ENCODE peak calls at places on chromosomes 16 and 17, in ten cellular contexts. G, O, X, E, N, R, I, K, Q and Z are unnamed samples. For H3K27me3, the result is how much of the 10 kb centered on the place peaks cover.

GRCh38 chr16:12024429-12024828 is 47.9 kb downstream of the SNX29 start:
- DNase-seq in G (no peak), O (no peak), X (no peak), E (no peak), N (no peak), R (no peak), I (no peak), K (peak), Q (no peak), Z (no peak)

GRCh38 chr17:60790205-60790604 is 112.6 kb downstream of the BCAS3 start:
- DNase-seq in G (no peak), O (no peak), X (no peak), E (no peak), N (no peak), R (no peak), I (no peak), K (no peak), Q (no peak), Z (no peak)

GRCh38 chr16:69918241-69918640 is 32.9 kb upstream of the CLEC18A start:
- DNase-seq in G (no peak), O (no peak), X (no peak), E (no peak), N (no peak), R (no peak), I (no peak), K (no peak), Q (no peak), Z (no peak)

GRCh38 chr17:66301864-66302741 is at the start of gene PRKCA:
- DNase-seq in G (no peak), O (peak), X (peak), E (peak), N (peak), R (peak), I (peak), K (peak), Q (peak), Z (peak)

GRCh38 chr16:424623-425081 is 797 bp upstream of the RAB11FIP3 start:
- DNase-seq in G (no peak), O (no peak), X (peak), E (peak), N (peak), R (peak), I (peak), K (peak), Q (no peak), Z (no peak)

GRCh38 chr16:15946257-15947044 is 3.0 kb upstream of the ABCC1 start:
- DNase-seq in G (no peak), O (no peak), X (no peak), E (peak), N (no peak), R (no peak), I (no peak), K (no peak), Q (no peak), Z (no peak)

GRCh38 chr16:12580809-12581208 is 222.9 kb downstream of the CPPED1 start:
- DNase-seq in G (no peak), O (no peak), X (no peak), E (no peak), N (no peak), R (no peak), I (no peak), K (no peak), Q (no peak), Z (peak)

GRCh38 chr17:72107100-72107499 is 13.7 kb upstream of the SOX9 start:
- DNase-seq in G (no peak), O (no peak), X (no peak), E (no peak), N (no peak), R (peak), I (no peak), K (no peak), Q (peak), Z (no peak)

GRCh38 chr17:63679214-63679613 is 20.7 kb downstream of the LIMD2 start:
- DNase-seq in G (no peak), O (no peak), X (no peak), E (no peak), N (no peak), R (peak), I (no peak), K (no peak), Q (no peak), Z (no peak)

GRCh38 chr17:80953471-80954315 is 37.9 kb upstream of the CHMP6 start:
- DNase-seq in G (no peak), O (no peak), X (no peak), E (no peak), N (no peak), R (no peak), I (peak), K (peak), Q (peak), Z (no peak)

GRCh38 chr16:88497561-88498420 is 44.7 kb downstream of the ZFPM1 start:
- DNase-seq in G (no peak), O (no peak), X (peak), E (peak), N (peak), R (peak), I (no peak), K (no peak), Q (no peak), Z (no peak)

GRCh38 chr17:45792995-45793755 is 9.1 kb downstream of the CRHR1 start:
- DNase-seq in G (no peak), O (no peak), X (no peak), E (no peak), N (no peak), R (no peak), I (no peak), K (no peak), Q (no peak), Z (no peak)

GRCh38 chr17:7854078-7854777 is 638 bp upstream of the TMEM88 start:
- DNase-seq in G (no peak), O (no peak), X (peak), E (no peak), N (no peak), R (peak), I (peak), K (no peak), Q (peak), Z (no peak)

GRCh38 chr16:26642047-26642664 is 424.6 kb upstream of the C16orf82 start:
- DNase-seq in G (no peak), O (no peak), X (no peak), E (no peak), N (no peak), R (no peak), I (no peak), K (no peak), Q (peak), Z (no peak)

GRCh38 chr16:47064775-47065174 is 79.0 kb downstream of the NETO2 start:
- DNase-seq in G (no peak), O (no peak), X (no peak), E (no peak), N (no peak), R (no peak), I (no peak), K (no peak), Q (no peak), Z (no peak)

GRCh38 chr17:70320642-70321345 is 151.5 kb downstream of the KCNJ2 start:
- DNase-seq in G (no peak), O (no peak), X (no peak), E (peak), N (no peak), R (no peak), I (no peak), K (peak), Q (no peak), Z (no peak)

GRCh38 chr16:87192418-87193073 is 124.6 kb downstream of the C16orf95 start:
- DNase-seq in G (no peak), O (no peak), X (no peak), E (no peak), N (no peak), R (no peak), I (no peak), K (no peak), Q (no peak), Z (no peak)

GRCh38 chr17:40377832-40378231 is 13.3 kb upstream of the GJD3 start:
- DNase-seq in G (no peak), O (no peak), X (no peak), E (no peak), N (no peak), R (no peak), I (no peak), K (no peak), Q (no peak), Z (no peak)

GRCh38 chr17:32541640-32542039 is 54.8 kb downstream of the CDK5R1 start:
- DNase-seq in G (no peak), O (no peak), X (no peak), E (no peak), N (no peak), R (peak), I (no peak), K (no peak), Q (no peak), Z (no peak)

GRCh38 chr16:75559002-75559401 is 3.0 kb upstream of the TMEM231 start:
- DNase-seq in G (no peak), O (no peak), X (no peak), E (no peak), N (no peak), R (no peak), I (no peak), K (no peak), Q (no peak), Z (no peak)

GRCh38 chr17:74592087-74592990 is at the start of gene CD300LD:
- DNase-seq in G (no peak), O (no peak), X (no peak), E (no peak), N (no peak), R (no peak), I (no peak), K (no peak), Q (no peak), Z (no peak)

GRCh38 chr16:4690946-4691665 is 2.3 kb upstream of the NUDT16L1 start:
- DNase-seq in G (no peak), O (no peak), X (no peak), E (no peak), N (no peak), R (peak), I (no peak), K (no peak), Q (no peak), Z (no peak)

GRCh38 chr16:11610580-11610979 is 23.9 kb upstream of the LITAF start:
- DNase-seq in G (no peak), O (no peak), X (no peak), E (no peak), N (no peak), R (no peak), I (no peak), K (no peak), Q (no peak), Z (no peak)

GRCh38 chr17:2713881-2714280 is 2.3 kb upstream of the CLUH start:
- DNase-seq in G (no peak), O (no peak), X (no peak), E (no peak), N (no peak), R (no peak), I (no peak), K (no peak), Q (no peak), Z (no peak)

GRCh38 chr17:7716901-7717755 is at the start of gene DNAH2:
- DNase-seq in G (no peak), O (no peak), X (peak), E (peak), N (peak), R (peak), I (peak), K (peak), Q (peak), Z (peak)

GRCh38 chr16:69769404-69769803 is 7.3 kb downstream of the WWP2 start:
- DNase-seq in G (no peak), O (no peak), X (no peak), E (no peak), N (no peak), R (no peak), I (no peak), K (no peak), Q (no peak), Z (no peak)

GRCh38 chr16:4651842-4652241 is 27.2 kb downstream of the MGRN1 start:
- DNase-seq in G (no peak), O (no peak), X (no peak), E (no peak), N (no peak), R (no peak), I (no peak), K (no peak), Q (no peak), Z (no peak)

GRCh38 chr17:20994779-20995149 is 48.0 kb downstream of the USP22 start:
- DNase-seq in G (no peak), O (no peak), X (no peak), E (no peak), N (no peak), R (peak), I (no peak), K (peak), Q (no peak), Z (no peak)

GRCh38 chr17:10327640-10328039 is 45.2 kb downstream of the MYH13 start:
- DNase-seq in G (no peak), O (peak), X (peak), E (peak), N (peak), R (peak), I (peak), K (peak), Q (peak), Z (peak)

GRCh38 chr17:17919169-17920107 is 52.8 kb downstream of the TOM1L2 start:
- DNase-seq in G (no peak), O (peak), X (peak), E (peak), N (peak), R (peak), I (peak), K (peak), Q (peak), Z (peak)

GRCh38 chr17:81196505-81197408 is 26.0 kb downstream of the CEP131 start:
- DNase-seq in G (no peak), O (no peak), X (no peak), E (no peak), N (no peak), R (no peak), I (no peak), K (no peak), Q (no peak), Z (no peak)

GRCh38 chr17:379531-380200 is 27.1 kb upstream of the RPH3AL start:
- DNase-seq in G (no peak), O (no peak), X (no peak), E (peak), N (no peak), R (no peak), I (no peak), K (peak), Q (no peak), Z (no peak)

GRCh38 chr17:15260376-15261062 is 4.6 kb downstream of the PMP22 start:
- DNase-seq in G (no peak), O (peak), X (peak), E (peak), N (peak), R (peak), I (peak), K (peak), Q (peak), Z (peak)

GRCh38 chr17:39769974-39770587 is 32.3 kb downstream of the GRB7 start:
- DNase-seq in G (no peak), O (peak), X (no peak), E (no peak), N (no peak), R (peak), I (no peak), K (no peak), Q (no peak), Z (peak)

GRCh38 chr16:84438971-84439696 is 65.3 kb downstream of the MEAK7 start:
- DNase-seq in G (no peak), O (no peak), X (no peak), E (no peak), N (no peak), R (no peak), I (no peak), K (no peak), Q (peak), Z (no peak)

GRCh38 chr17:1865252-1866037 is 35.6 kb downstream of the RPA1 start:
- DNase-seq in G (no peak), O (peak), X (peak), E (peak), N (peak), R (peak), I (no peak), K (peak), Q (no peak), Z (no peak)

GRCh38 chr16:22670551-22670970 is 143.4 kb upstream of the HS3ST2 start:
- DNase-seq in G (no peak), O (no peak), X (no peak), E (no peak), N (peak), R (peak), I (no peak), K (no peak), Q (peak), Z (peak)

GRCh38 chr17:38632334-38632733 is 26.6 kb upstream of the SRCIN1 start:
- DNase-seq in G (no peak), O (no peak), X (no peak), E (no peak), N (no peak), R (peak), I (no peak), K (no peak), Q (no peak), Z (no peak)

GRCh38 chr16:84864266-84864955 is 44.6 kb downstream of the CRISPLD2 start:
- DNase-seq in G (no peak), O (no peak), X (no peak), E (no peak), N (peak), R (no peak), I (no peak), K (no peak), Q (no peak), Z (no peak)

GRCh38 chr16:67116388-67117311 is 6.9 kb downstream of the PHAF1 start:
- DNase-seq in G (no peak), O (no peak), X (no peak), E (no peak), N (no peak), R (no peak), I (no peak), K (no peak), Q (no peak), Z (no peak)

GRCh38 chr16:67115649-67116048 is 5.9 kb downstream of the PHAF1 start:
- DNase-seq in G (no peak), O (no peak), X (no peak), E (peak), N (no peak), R (no peak), I (no peak), K (no peak), Q (no peak), Z (no peak)

GRCh38 chr16:67114793-67115192 is 5.1 kb downstream of the PHAF1 start:
- DNase-seq in G (no peak), O (no peak), X (no peak), E (peak), N (no peak), R (no peak), I (no peak), K (no peak), Q (no peak), Z (no peak)

GRCh38 chr16:67117716-67118115 is 8.0 kb downstream of the PHAF1 start:
- DNase-seq in G (no peak), O (no peak), X (no peak), E (no peak), N (no peak), R (no peak), I (no peak), K (no peak), Q (no peak), Z (no peak)

DNA sequence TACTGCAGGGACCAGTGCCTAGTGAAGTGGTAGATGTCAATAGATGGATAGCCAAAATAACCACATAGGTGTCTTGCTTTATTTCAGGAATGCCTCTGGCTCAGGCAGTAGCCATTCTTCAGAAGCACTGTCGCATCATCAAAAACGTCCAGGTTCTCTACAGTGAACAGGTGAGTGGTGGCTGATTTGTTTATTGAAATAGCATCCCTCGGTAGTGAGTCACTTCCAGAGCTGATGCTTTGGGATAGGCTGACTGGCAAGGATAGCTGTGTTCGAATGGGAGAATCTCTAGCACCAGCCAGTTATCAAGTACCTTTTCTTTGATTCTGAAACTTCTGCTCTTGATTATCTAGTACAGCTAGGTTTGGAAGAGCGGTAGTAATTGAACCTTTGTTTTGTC is 10.3 kb downstream of the PHAF1 start:
- DNase-seq in G (no peak), O (no peak), X (no peak), E (no peak), N (no peak), R (no peak), I (no peak), K (no peak), Q (no peak), Z (no peak)
- TF ChIP-seq CTCF in G (no peak), O (no peak), X (no peak), E (no peak), N (no peak), R (no peak), I (no peak), K (no peak), Q (no peak), Z (no peak)

DNA sequence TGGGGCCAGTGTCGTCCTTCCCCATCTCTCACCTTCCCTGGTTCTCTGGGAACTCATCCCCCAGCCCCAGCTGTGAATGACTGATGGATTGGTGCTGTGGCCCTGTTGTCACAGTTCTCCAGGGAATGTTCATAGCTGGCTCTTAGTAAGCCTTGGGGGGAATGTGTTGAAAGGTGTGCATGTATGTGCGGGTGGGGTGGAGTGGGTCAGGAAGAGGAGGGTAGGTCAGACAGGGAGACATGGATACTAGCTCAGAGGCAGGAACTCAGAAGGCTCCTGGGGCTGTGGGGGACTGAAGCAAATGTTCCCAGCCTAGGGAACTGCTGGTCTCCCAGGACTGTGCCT is 4.3 kb downstream of the DLX4 start:
- DNase-seq in G (no peak), O (no peak), X (no peak), E (no peak), N (no peak), R (no peak), I (no peak), K (no peak), Q (no peak), Z (no peak)
- H3K27me3 ChIP-seq in G (half or more), O (half or more), X (half or more), E (half or more), N (under half), R (half or more), I (under half), K (under half), Q (half or more), Z (under half)

GRCh38 chr17:73325527-73325842 is 13.7 kb upstream of the CDC42EP4 start:
- DNase-seq in G (no peak), O (no peak), X (no peak), E (peak), N (no peak), R (no peak), I (no peak), K (no peak), Q (no peak), Z (no peak)
- TF ChIP-seq CTCF in G (no peak), O (no peak), X (peak), E (peak), N (no peak), R (no peak), I (no peak), K (no peak), Q (no peak), Z (no peak)

DNA sequence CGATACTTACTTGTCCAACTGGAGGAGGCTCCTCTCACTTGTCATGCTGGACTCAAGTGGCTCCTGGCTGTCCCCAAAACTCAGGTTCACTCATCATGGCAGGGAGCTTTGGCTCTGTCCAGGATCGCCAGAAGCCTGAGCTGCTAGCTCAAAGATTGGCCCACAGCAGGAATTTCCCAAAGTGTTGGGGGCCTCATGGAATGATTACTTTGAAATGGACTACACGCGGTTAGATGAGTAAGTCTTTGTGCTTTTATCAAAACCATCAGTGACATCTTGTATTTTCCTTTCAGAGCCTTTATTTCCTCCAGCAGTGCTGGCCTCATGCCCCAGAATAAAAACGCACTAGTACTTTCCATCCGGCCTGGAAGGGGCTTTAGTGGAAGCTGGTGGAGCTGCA is 29.2 kb upstream of the PHB1 start:
- DNase-seq in G (no peak), O (no peak), X (no peak), E (no peak), N (no peak), R (no peak), I (no peak), K (no peak), Q (no peak), Z (no peak)
- H3K27me3 ChIP-seq in G (half or more), O (under half), X (under half), E (under half), N (under half), R (under half), I (under half), K (under half), Q (under half), Z (under half)